ENCODE peak calls at places on chromosomes 1 and 21, in six cellular contexts. H, D, Z, K, G and J are unnamed samples.
A peak's percentile ranks its signal among the peaks of the same experiment; 100 is the strongest.

GRCh38 chr1:66243548-66244130 is 290.3 kb upstream of the SGIP1 start:
- DNase-seq in H (no peak), D (no peak), Z (no peak), K (no peak), G (no peak), J (no peak)

GRCh38 chr1:149888160-149888998 is 11.0 kb upstream of the BOLA1 start:
- DNase-seq in H (peak; percentile 97), D (peak; percentile 79), Z (peak; percentile 94), K (peak; percentile 84), G (peak; percentile 77), J (peak; percentile 51)

GRCh38 chr1:11764519-11764918 is 2.5 kb downstream of the C1orf167 start:
- DNase-seq in H (no peak), D (no peak), Z (no peak), K (no peak), G (no peak), J (no peak)

GRCh38 chr1:240854367-240854766 is 242.4 kb upstream of the GREM2 start:
- DNase-seq in H (no peak), D (no peak), Z (no peak), K (no peak), G (no peak), J (no peak)

GRCh38 chr21:26684866-26685265 is 111.8 kb upstream of the CYYR1 start:
- DNase-seq in H (no peak), D (no peak), Z (no peak), K (no peak), G (no peak), J (no peak)

GRCh38 chr1:34865981-34866761 is 6.6 kb upstream of the SMIM12 start:
- DNase-seq in H (peak; percentile 91), D (peak; percentile 98), Z (peak; percentile 92), K (peak; percentile 85), G (peak; percentile 89), J (no peak)

GRCh38 chr1:110254604-110255003 is 44.5 kb downstream of the KCNC4 start:
- DNase-seq in H (no peak), D (no peak), Z (no peak), K (no peak), G (no peak), J (no peak)

GRCh38 chr1:61035880-61036279 is 46.5 kb upstream of the NFIA start:
- DNase-seq in H (no peak), D (no peak), Z (no peak), K (no peak), G (no peak), J (no peak)

GRCh38 chr1:29390075-29390474 is 153.8 kb downstream of the PTPRU start:
- DNase-seq in H (no peak), D (no peak), Z (no peak), K (no peak), G (no peak), J (no peak)

GRCh38 chr21:36487641-36488307 is 7.9 kb upstream of the CLDN14 start:
- DNase-seq in H (no peak), D (peak; percentile 76), Z (no peak), K (no peak), G (peak; percentile 88), J (no peak)

GRCh38 chr1:235075121-235075954 is 53.3 kb downstream of the TOMM20 start:
- DNase-seq in H (no peak), D (peak; percentile 73), Z (peak; percentile 48), K (peak; percentile 84), G (peak; percentile 78), J (peak; percentile 74)

GRCh38 chr1:226519741-226520598 is 28.6 kb upstream of the STUM start:
- DNase-seq in H (peak; percentile 45), D (no peak), Z (peak; percentile 14), K (no peak), G (no peak), J (no peak)
- TF ChIP-seq CTCF in H (peak; percentile 49), D (no peak), Z (peak; percentile 46), K (no peak), G (no peak), J (no peak)

GRCh38 chr1:24695202-24695974 is 49.9 kb upstream of the CLIC4 start:
- DNase-seq in H (no peak), D (no peak), Z (peak; percentile 72), K (no peak), G (no peak), J (no peak)
- H3K4me3 ChIP-seq in H (no peak overlapping the region), D (no peak overlapping the region), Z (no peak overlapping the region), K (no peak overlapping the region), G (no peak overlapping the region), J (no peak overlapping the region)

GRCh38 chr1:154772611-154773515 is 97.2 kb downstream of the KCNN3 start:
- DNase-seq in H (peak; percentile 86), D (no peak), Z (no peak), K (no peak), G (no peak), J (no peak)
- TF ChIP-seq CTCF in H (peak; percentile 55), D (no peak), Z (no peak), K (no peak), G (no peak), J (no peak)

GRCh38 chr1:164753521-164754077 is 194.6 kb downstream of the PBX1 start:
- DNase-seq in H (no peak), D (no peak), Z (no peak), K (no peak), G (no peak), J (no peak)
- H3K4me3 ChIP-seq in H (no peak overlapping the region), D (peak overlapping the region; percentile 8), Z (no peak overlapping the region), K (no peak overlapping the region), G (no peak overlapping the region), J (no peak overlapping the region)

GRCh38 chr21:25400427-25400826 is 206.9 kb downstream of the MRPL39 start:
- DNase-seq in H (no peak), D (no peak), Z (no peak), K (no peak), G (no peak), J (no peak)
- TF ChIP-seq CTCF in H (no peak), D (no peak), Z (no peak), K (no peak), G (no peak), J (no peak)

GRCh38 chr1:243482237-243483022 is 226.6 kb downstream of the SDCCAG8 start:
- DNase-seq in H (peak; percentile 78), D (no peak), Z (no peak), K (no peak), G (no peak), J (no peak)
- H3K4me3 ChIP-seq in H (peak overlapping the region; percentile 61), D (peak overlapping the region; percentile 31), Z (no peak overlapping the region), K (peak overlapping the region; percentile 19), G (peak overlapping the region; percentile 39), J (peak overlapping the region; percentile 21)

DNA sequence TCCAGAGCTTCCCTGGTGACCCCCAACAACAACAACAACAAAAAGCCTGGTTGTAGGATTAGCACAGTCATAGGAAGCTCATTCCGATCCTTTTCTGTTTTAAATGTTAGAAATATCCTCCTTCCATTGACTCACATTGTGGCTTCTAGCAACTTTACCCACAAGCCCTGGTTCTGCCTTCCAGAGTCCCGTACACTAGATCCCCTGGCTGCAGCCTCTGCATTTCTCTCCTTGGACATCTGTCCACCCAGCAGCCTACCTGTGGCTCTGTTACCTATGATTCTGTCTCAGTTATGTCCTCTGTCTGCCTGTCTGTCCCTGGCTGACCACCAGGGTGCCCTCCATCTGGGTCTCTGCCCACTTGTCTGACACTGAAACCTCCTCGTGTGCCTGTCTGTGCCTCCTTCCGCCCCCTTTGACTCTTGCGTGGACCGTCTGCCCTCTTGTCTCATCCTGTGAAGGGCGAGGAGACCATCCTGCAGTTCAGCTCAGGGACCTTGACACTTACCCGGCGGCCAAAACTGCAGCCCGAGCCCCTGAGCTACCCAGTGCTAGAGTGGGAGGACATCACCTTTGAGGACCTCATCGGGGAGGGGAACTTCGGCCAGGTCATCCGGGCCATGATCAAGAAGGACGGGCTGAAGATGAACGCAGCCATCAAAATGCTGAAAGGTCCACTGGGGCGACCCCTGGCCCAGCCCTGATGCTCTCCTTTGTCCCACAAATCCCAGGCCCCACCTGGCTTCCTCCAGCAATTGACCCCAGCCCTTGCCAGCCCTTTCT is 16.1 kb downstream of the TIE1 start:
- DNase-seq in H (peak; percentile 19), D (peak; percentile 43), Z (no peak), K (peak; percentile 25), G (no peak), J (no peak)
- TF ChIP-seq CTCF in H (peak; percentile 38), D (no peak), Z (peak; percentile 57), K (no peak), G (no peak), J (peak; percentile 18)

DNA sequence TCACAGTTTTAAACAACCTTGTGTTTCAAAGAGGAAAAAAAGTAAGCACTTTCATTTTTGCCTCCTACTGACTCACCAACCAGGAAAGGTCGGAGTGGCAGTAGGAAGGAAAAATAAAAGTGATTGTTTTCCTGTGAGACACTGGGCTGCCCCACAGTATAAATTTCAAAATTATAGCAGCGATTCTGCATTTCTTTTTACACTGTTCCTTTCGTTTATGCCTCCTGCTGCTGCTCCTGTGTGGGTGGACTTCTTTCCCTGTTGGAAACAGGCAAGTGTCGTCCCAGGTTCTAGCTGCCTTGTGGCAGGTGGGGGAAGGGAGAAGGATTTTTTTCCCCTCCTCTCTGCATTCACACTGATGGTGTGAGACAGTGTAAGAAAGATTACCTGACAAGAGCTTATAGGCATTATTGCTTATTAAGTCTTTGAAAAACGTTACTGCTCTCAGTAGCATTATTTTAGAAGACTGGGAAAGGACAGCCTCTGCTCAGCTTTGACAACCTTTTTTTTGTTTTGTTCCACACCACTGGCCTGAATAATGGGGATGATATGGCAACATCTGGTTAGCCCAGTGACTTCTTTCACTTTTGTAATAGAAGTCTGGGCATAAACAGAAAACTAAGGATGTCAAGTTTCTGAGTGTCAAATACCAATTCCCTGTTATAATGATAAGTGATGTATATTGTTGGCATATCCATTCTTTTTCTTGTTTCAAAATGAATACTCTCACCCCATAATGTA is 77.9 kb downstream of the NEK7 start:
- DNase-seq in H (no peak), D (no peak), Z (no peak), K (no peak), G (no peak), J (no peak)
- H3K4me3 ChIP-seq in H (no peak overlapping the region), D (no peak overlapping the region), Z (no peak overlapping the region), K (no peak overlapping the region), G (no peak overlapping the region), J (no peak overlapping the region)

DNA sequence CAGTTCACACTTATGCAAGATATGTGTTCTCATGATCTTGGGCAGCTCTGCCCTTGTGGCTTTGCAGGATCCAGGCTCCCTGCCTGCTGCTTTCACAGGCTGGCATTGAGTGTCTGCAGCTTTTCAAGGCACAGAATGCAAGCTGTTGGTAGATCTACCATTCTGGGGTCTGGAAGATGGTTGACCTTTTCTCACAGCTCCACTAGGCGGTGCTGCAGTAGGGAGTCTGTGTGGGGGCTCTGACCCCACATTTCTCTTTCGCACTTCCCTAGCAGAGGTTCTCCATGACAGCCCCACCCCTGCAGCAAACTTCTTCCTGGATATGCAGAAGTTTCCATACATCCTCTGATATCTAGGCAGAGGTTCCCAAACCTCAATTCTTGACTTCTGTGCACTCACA is 500.5 kb downstream of the BRINP3 start:
- DNase-seq in H (peak; percentile 43), D (no peak), Z (no peak), K (no peak), G (no peak), J (no peak)
- TF ChIP-seq CTCF in H (peak; percentile 52), D (no peak), Z (no peak), K (no peak), G (no peak), J (no peak)

GRCh38 chr1:230476622-230477003 is 50.5 kb upstream of the PGBD5 start:
- DNase-seq in H (no peak), D (no peak), Z (no peak), K (no peak), G (no peak), J (no peak)
- H3K4me3 ChIP-seq in H (peak overlapping the region; percentile 23), D (no peak overlapping the region), Z (no peak overlapping the region), K (no peak overlapping the region), G (no peak overlapping the region), J (no peak overlapping the region)